ENCODE peak calls at places on chromosomes 16 and 17, in five cellular contexts. E is PC-9, S is heart left ventricle, B is fibroblast of pulmonary artery, R is ovary. I is an unnamed sample.

GRCh38 chr16:46743232-46743719 is 4.9 kb downstream of the MYLK3 start:
- DNase-seq in E (no peak), S (peak), B (peak), R (no peak), I (no peak)

GRCh38 chr16:3266873-3267537 is 10.6 kb upstream of the MEFV start:
- DNase-seq in E (no peak), S (no peak), B (peak), R (no peak), I (no peak)

GRCh38 chr16:6777624-6778023 is 555.0 kb upstream of the RBFOX1 start:
- DNase-seq in E (no peak), S (no peak), B (no peak), R (no peak), I (no peak)

GRCh38 chr16:81786321-81786720 is 7.2 kb downstream of the PLCG2 start:
- DNase-seq in E (peak), S (no peak), B (peak), R (no peak), I (peak)

GRCh38 chr17:48052956-48053757 is 5.0 kb downstream of the NFE2L1 start:
- DNase-seq in E (peak), S (peak), B (peak), R (peak), I (no peak)

GRCh38 chr16:29907973-29908372 is 7.7 kb downstream of the ASPHD1 start:
- DNase-seq in E (no peak), S (no peak), B (no peak), R (no peak), I (no peak)

GRCh38 chr16:2761886-2762583 is 9.6 kb downstream of the SRRM2 start:
- DNase-seq in E (no peak), S (no peak), B (no peak), R (no peak), I (no peak)

GRCh38 chr16:74740795-74741304 is 33.8 kb downstream of the FA2H start:
- DNase-seq in E (peak), S (no peak), B (no peak), R (no peak), I (no peak)

GRCh38 chr17:67200727-67201301 is 44.2 kb downstream of the HELZ start:
- DNase-seq in E (no peak), S (no peak), B (peak), R (no peak), I (no peak)

GRCh38 chr17:193426-193810 is 12.0 kb upstream of the DOC2B start:
- DNase-seq in E (no peak), S (no peak), B (no peak), R (no peak), I (no peak)

GRCh38 chr17:31541559-31541958 is 150.1 kb downstream of the RAB11FIP4 start:
- DNase-seq in E (no peak), S (no peak), B (no peak), R (no peak), I (no peak)

GRCh38 chr17:57517216-57517518 is 227.9 kb downstream of the CCDC182 start:
- DNase-seq in E (no peak), S (no peak), B (no peak), R (no peak), I (no peak)

GRCh38 chr17:57453841-57454240 is 197.5 kb downstream of the MSI2 start:
- DNase-seq in E (no peak), S (no peak), B (no peak), R (no peak), I (no peak)

GRCh38 chr16:4877298-4877685 is 30.0 kb downstream of the UBN1 start:
- DNase-seq in E (no peak), S (no peak), B (no peak), R (no peak), I (no peak)

GRCh38 chr17:76593338-76593737 is 7.7 kb upstream of the ST6GALNAC2 start:
- DNase-seq in E (peak), S (no peak), B (peak), R (no peak), I (peak)

GRCh38 chr16:69596801-69597200 is 31.0 kb downstream of the NFAT5 start:
- DNase-seq in E (no peak), S (no peak), B (no peak), R (no peak), I (no peak)

GRCh38 chr17:47978324-47978723 is 7.4 kb downstream of the CDK5RAP3 start:
- DNase-seq in E (no peak), S (peak), B (peak), R (no peak), I (no peak)

GRCh38 chr17:81888988-81889595 is 2.3 kb downstream of the ALYREF start:
- DNase-seq in E (no peak), S (no peak), B (no peak), R (no peak), I (no peak)

GRCh38 chr17:77708936-77709335 is 249.6 kb upstream of the TNRC6C start:
- DNase-seq in E (no peak), S (no peak), B (no peak), R (no peak), I (no peak)

GRCh38 chr16:5560084-5560483 is 462.5 kb upstream of the EEF2KMT start:
- DNase-seq in E (no peak), S (no peak), B (no peak), R (no peak), I (no peak)

GRCh38 chr16:52825882-52826281 is 226.8 kb downstream of the CHD9NB start:
- DNase-seq in E (no peak), S (no peak), B (no peak), R (no peak), I (no peak)

GRCh38 chr17:18257747-18258355 is 687 bp downstream of the FLII start:
- DNase-seq in E (peak), S (peak), B (peak), R (no peak), I (no peak)
- TF ChIP-seq CTCF in E (peak), S (no peak), B (no peak), R (no peak), I (peak)

DNA sequence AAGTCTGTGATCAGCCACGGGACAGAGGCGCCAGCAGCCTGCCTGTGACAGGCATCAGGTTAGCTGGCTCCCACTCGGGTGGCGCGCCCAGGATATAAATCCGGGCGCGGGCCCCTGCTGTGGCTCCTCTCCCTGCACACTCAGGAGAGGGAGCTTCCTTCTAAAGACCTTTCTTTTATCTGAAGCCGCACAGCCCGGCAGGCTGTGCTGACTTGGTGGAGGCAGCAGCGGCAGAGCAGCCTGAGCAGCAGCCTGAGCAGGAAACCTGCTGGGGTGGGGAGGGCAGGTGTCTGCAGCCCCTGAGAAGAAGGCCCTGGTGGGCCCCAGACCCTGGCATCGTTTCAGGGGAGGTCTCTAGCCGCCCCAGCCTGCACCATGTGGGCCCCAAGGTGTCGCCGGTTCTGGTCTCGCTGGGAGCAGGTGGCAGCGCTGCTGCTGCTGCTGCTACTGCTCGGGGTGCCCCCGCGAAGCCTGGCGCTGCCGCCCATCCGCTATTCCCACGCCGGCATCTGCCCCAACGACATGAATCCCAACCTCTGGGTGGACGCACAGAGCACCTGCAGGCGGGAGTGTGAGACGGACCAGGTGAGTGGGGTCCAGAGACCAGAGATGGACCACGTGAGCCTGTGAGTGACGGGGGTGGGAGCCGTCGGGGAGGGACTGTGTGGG is at the start of gene WFIKKN2:
- DNase-seq in E (peak), S (no peak), B (no peak), R (no peak), I (no peak)
- H3K4me3 ChIP-seq in E (no peak), S (peak), B (peak), R (peak), I (peak)

GRCh38 chr17:73950515-73950914 is 253.0 kb upstream of the RPL38 start:
- DNase-seq in E (no peak), S (no peak), B (no peak), R (no peak), I (no peak)
- TF ChIP-seq CTCF in E (no peak), S (no peak), B (no peak), R (no peak), I (no peak)

DNA sequence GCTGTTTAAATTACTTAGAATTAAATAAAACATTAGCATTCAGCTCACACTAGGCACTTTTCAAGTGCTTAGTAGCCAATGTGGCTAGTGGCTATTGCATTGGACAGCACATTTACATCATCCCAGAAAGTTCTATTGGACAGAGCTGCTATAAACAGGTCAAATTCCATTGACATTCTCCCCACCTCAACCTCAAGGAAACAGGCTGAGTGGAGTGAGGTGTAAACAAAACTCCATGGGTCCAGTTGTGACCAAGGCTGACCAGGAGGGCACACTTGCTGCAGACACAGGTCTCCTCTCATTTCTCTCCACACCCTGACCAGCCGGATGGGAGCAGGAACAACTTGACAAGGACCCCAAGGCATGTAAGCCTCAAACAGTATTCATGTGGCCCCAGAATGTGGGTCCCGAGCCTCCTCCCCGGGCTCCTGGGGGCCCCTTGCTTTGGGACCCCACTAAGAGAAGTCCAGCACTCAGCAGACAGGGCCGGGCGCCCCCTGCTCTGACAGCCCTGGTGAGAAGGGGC is 504 bp downstream of the C17orf113 start:
- DNase-seq in E (no peak), S (no peak), B (no peak), R (no peak), I (no peak)
- H3K4me3 ChIP-seq in E (peak), S (peak), B (peak), R (peak), I (peak)

GRCh38 chr16:28090646-28091377 is 27.3 kb upstream of the GSG1L start:
- DNase-seq in E (peak), S (no peak), B (peak), R (no peak), I (peak)
- TF ChIP-seq CTCF in E (peak), S (no peak), B (peak), R (no peak), I (peak)

GRCh38 chr17:50989149-50989548 is 123.0 kb upstream of the TOB1 start:
- DNase-seq in E (no peak), S (no peak), B (no peak), R (no peak), I (no peak)
- H3K4me3 ChIP-seq in E (no peak), S (no peak), B (no peak), R (no peak), I (no peak)

GRCh38 chr17:1529863-1530262 is 13.5 kb upstream of the INPP5K start:
- DNase-seq in E (no peak), S (no peak), B (no peak), R (no peak), I (no peak)

GRCh38 chr17:1533649-1534325 is 17.4 kb upstream of the INPP5K start:
- DNase-seq in E (no peak), S (no peak), B (no peak), R (no peak), I (no peak)

GRCh38 chr17:1535737-1536136 is 19.3 kb upstream of the INPP5K start:
- DNase-seq in E (no peak), S (no peak), B (no peak), R (no peak), I (no peak)

GRCh38 chr17:1532836-1533602 is 16.6 kb upstream of the INPP5K start:
- DNase-seq in E (no peak), S (no peak), B (peak), R (no peak), I (no peak)
- TF ChIP-seq CTCF in E (no peak), S (peak), B (peak), R (no peak), I (peak)

I was measured in kidney epithelial cell.